ENCODE peak calls at places on chromosomes 5 and 9, in six cellular contexts. U is right atrium auricular region, F is PC-3, W is AG04450, C is stomach, B is A549. K is an unnamed sample.

GRCh38 chr5:111132731-111133435 is 40.7 kb downstream of the WDR36 start:
- DNase-seq in U (no peak), F (no peak), W (no peak), C (no peak), B (no peak), K (no peak)

GRCh38 chr9:37678789-37679273 is 28.1 kb downstream of the FRMPD1 start:
- DNase-seq in U (no peak), F (no peak), W (no peak), C (no peak), B (no peak), K (no peak)

GRCh38 chr9:31715250-31715649 is 669.2 kb upstream of the ACO1 start:
- DNase-seq in U (no peak), F (no peak), W (no peak), C (peak), B (no peak), K (no peak)

GRCh38 chr9:36788534-36788933 is 215.8 kb downstream of the MELK start:
- DNase-seq in U (no peak), F (no peak), W (no peak), C (no peak), B (no peak), K (no peak)

GRCh38 chr9:19555214-19555613 is 146.4 kb downstream of the ACER2 start:
- DNase-seq in U (no peak), F (no peak), W (no peak), C (no peak), B (no peak), K (no peak)

GRCh38 chr9:104927216-104927911 is 591 bp downstream of the ABCA1 start:
- DNase-seq in U (peak), F (peak), W (no peak), C (peak), B (peak), K (no peak)

GRCh38 chr9:4837126-4837767 is 44.5 kb downstream of the RCL1 start:
- DNase-seq in U (no peak), F (no peak), W (no peak), C (no peak), B (no peak), K (no peak)

GRCh38 chr5:139495644-139496435 is 13.3 kb upstream of the STING1 start:
- DNase-seq in U (no peak), F (peak), W (no peak), C (no peak), B (no peak), K (no peak)

GRCh38 chr5:24401767-24402166 is 243.0 kb downstream of the CDH10 start:
- DNase-seq in U (no peak), F (peak), W (no peak), C (no peak), B (no peak), K (no peak)

GRCh38 chr5:109945097-109945678 is 255.5 kb downstream of the MAN2A1 start:
- DNase-seq in U (no peak), F (no peak), W (no peak), C (no peak), B (no peak), K (no peak)

GRCh38 chr5:53211799-53212198 is 102.2 kb upstream of the MOCS2 start:
- DNase-seq in U (no peak), F (peak), W (no peak), C (no peak), B (no peak), K (no peak)

GRCh38 chr5:124741711-124742496 is 4.5 kb downstream of the ZNF608 start:
- DNase-seq in U (no peak), F (peak), W (peak), C (peak), B (no peak), K (no peak)

GRCh38 chr5:78005021-78005785 is 229.1 kb upstream of the TBCA start:
- DNase-seq in U (no peak), F (peak), W (no peak), C (no peak), B (no peak), K (no peak)

GRCh38 chr9:87685431-87685830 is 40.5 kb upstream of the CTSL start:
- DNase-seq in U (peak), F (no peak), W (no peak), C (no peak), B (no peak), K (no peak)

GRCh38 chr9:133470988-133471387 is 7.9 kb downstream of the SLC2A6 start:
- DNase-seq in U (no peak), F (no peak), W (no peak), C (no peak), B (no peak), K (no peak)

GRCh38 chr5:161547573-161548471 is 1.3 kb upstream of the GABRB2 start:
- DNase-seq in U (no peak), F (no peak), W (no peak), C (no peak), B (no peak), K (no peak)

DNA sequence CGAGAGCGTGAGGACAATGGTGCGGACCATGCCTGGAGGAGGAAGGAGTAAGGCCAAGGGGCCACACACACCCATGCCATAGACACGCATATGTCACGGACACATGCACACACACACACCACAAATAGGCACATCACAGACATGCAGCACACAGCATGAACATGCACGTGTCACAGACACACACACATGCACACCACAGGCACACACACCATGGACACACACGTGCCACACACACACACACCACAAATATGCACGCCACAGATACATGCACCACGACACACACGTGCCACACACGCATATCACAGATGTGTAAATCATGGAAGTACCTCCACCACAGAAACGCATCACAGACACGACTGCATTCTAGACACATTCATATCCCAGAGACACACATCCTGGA is 16.7 kb downstream of the TERT start:
- DNase-seq in U (no peak), F (no peak), W (no peak), C (no peak), B (no peak), K (no peak)
- TF ChIP-seq CTCF in U (no peak), F (no peak), W (no peak), C (no peak), B (no peak), K (no peak)

DNA sequence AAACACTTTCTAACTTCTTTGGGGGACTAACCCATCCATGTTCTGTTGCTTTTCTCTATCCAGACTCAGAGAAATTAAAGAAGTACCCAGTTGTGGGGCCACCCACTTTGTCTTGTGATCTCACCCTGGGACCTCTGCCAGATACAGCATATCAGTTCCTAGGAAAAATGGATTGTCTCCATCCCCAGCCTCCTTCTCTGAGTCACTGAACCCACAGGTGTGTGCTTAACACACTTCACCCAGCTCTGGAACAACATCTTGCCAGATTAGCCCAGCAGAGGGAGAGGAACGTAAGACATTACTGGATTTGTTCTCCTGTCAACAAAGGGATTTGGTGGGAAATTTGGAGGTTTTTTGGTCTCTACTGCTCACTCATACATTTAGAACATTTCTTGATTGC is 19.2 kb downstream of the FAM240B start:
- DNase-seq in U (no peak), F (peak), W (no peak), C (no peak), B (no peak), K (no peak)
- TF ChIP-seq CTCF in U (no peak), F (peak), W (no peak), C (no peak), B (no peak), K (no peak)

DNA sequence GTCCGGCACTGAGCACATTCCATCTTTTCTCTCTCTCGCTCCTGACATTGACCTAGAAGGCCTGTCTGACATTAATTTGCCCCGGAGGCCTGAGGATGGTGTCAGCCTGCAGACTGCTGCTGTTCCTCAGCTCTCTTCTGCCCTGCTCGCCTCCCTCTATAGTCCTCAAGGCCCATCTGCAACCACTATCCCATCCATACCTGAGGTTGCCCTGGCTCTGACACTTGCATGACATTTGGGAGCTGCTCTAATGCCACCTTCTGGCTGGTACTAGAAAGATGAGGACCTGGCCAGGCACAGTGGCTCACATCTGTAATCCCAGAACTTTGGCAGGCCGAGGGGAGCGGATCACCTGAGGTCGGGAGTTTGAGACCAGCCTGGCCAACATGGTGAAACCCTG is 38.6 kb upstream of the GGTA1 start:
- DNase-seq in U (no peak), F (peak), W (no peak), C (no peak), B (no peak), K (no peak)
- TF ChIP-seq CTCF in U (peak), F (peak), W (no peak), C (no peak), B (peak), K (no peak)

GRCh38 chr5:58399951-58400350 is 59.9 kb downstream of the PLK2 start:
- DNase-seq in U (no peak), F (no peak), W (no peak), C (no peak), B (no peak), K (no peak)
- TF ChIP-seq CTCF in U (no peak), F (no peak), W (no peak), C (no peak), B (no peak), K (no peak)

GRCh38 chr5:149262315-149262714 is 9.3 kb upstream of the AFAP1L1 start:
- DNase-seq in U (no peak), F (no peak), W (no peak), C (no peak), B (no peak), K (no peak)

GRCh38 chr5:149268928-149269557 is 2.6 kb upstream of the AFAP1L1 start:
- DNase-seq in U (no peak), F (peak), W (no peak), C (no peak), B (peak), K (no peak)

GRCh38 chr5:149267241-149267973 is 4.3 kb upstream of the AFAP1L1 start:
- DNase-seq in U (no peak), F (peak), W (no peak), C (no peak), B (no peak), K (no peak)

GRCh38 chr5:149264432-149265069 is 7.1 kb upstream of the AFAP1L1 start:
- DNase-seq in U (no peak), F (peak), W (no peak), C (peak), B (peak), K (no peak)

GRCh38 chr5:149265559-149265958 is 6.1 kb upstream of the AFAP1L1 start:
- DNase-seq in U (no peak), F (peak), W (no peak), C (no peak), B (peak), K (no peak)
- TF ChIP-seq CTCF in U (peak), F (peak), W (peak), C (no peak), B (peak), K (peak)

GRCh38 chr5:42912184-42912766 is 100.6 kb upstream of the SELENOP start:
- DNase-seq in U (no peak), F (peak), W (peak), C (no peak), B (peak), K (no peak)

GRCh38 chr5:42908086-42908485 is 96.4 kb upstream of the SELENOP start:
- DNase-seq in U (no peak), F (no peak), W (no peak), C (no peak), B (no peak), K (no peak)

DNA sequence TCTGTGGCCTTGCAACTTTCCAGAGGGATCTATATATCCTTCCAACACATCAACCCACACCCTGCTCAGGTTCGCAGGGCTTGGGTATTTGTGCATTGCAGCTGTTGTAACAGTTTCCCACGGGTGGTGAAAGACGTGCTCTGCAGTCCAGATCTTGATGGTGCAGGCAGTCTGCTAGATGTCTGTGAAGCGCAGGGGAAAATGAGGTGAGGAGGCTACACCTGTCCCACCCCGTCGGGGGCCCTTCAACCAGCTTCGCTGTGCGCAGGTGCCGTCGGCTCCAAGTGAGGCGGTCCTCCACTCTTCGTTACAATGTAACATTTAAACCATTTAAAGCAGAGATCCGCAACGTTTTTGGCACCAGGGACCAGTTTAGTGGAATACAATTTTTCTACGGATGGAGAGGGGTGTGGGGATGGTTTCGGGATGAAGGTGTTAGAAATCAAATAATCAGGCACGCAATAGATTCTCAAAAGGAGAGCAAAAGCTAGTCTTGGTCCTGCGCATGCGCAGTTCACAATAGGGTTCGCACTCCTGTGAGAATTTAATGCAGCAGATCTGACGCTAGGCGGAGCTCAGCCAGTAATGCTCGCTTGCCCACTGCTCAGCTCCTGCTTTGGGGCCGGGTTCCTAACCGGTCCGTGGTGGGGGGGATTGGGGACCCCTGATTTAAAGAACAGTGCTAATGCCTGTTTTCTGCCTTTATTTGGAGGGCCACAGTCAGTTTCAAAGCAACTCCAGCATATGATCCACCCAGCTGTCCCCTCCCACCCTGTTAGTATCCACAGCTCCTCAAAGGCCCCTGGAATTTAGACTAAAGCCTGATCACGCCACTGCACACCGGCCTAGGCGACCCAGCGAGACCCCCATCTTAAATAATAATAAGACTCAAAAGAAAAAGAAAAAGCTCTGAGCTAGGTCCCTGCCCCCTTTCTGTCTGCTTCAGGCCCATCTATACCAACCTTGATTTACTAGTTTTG is 97.1 kb upstream of the SELENOP start:
- DNase-seq in U (peak), F (peak), W (peak), C (peak), B (peak), K (peak)
- TF ChIP-seq CTCF in U (peak), F (peak), W (peak), C (peak), B (peak), K (peak)

GRCh38 chr5:142769793-142770649 is at the start of gene ARHGAP26:
- DNase-seq in U (peak), F (peak), W (peak), C (peak), B (peak), K (peak)
- TF ChIP-seq CTCF in U (peak), F (no peak), W (peak), C (peak), B (no peak), K (peak)

GRCh38 chr9:108400267-108400666 is 455.5 kb downstream of the ACTL7B start:
- DNase-seq in U (no peak), F (no peak), W (no peak), C (no peak), B (no peak), K (no peak)
- TF ChIP-seq CTCF in U (no peak), F (no peak), W (peak), C (no peak), B (no peak), K (peak)

K was measured in osteocyte.